ENCODE peak calls at places on chromosomes 1 and 21, in eight cellular contexts. U is pancreas; H is heart left ventricle; B is progenitor cell of endocrine pancreas; Y is foreskin fibroblast; P is NB4; K is CD8-positive, alpha-beta T cell; V is fibroblast of lung. L is an unnamed sample.

GRCh38 chr1:224783006-224783651 is 146.3 kb upstream of the DNAH14 start:
- DNase-seq in Y (no peak), U (no peak), H (no peak), B (no peak), V (no peak), K (no peak), P (peak), L (no peak)

GRCh38 chr1:109521465-109521951 is 12.0 kb upstream of the AMIGO1 start:
- DNase-seq in Y (peak), H (no peak), P (no peak), B (no peak), V (no peak), U (no peak), K (no peak), L (no peak)

GRCh38 chr1:2984399-2985061 is 36.7 kb upstream of the ACTRT2 start:
- DNase-seq in U (peak), P (no peak), B (no peak), K (no peak), Y (no peak), V (no peak), H (no peak), L (no peak)

GRCh38 chr1:55987491-55988255 is 591.7 kb downstream of the PLPP3 start:
- DNase-seq in B (no peak), U (no peak), V (peak), P (no peak), Y (no peak), K (no peak), H (no peak), L (no peak)

GRCh38 chr21:29697555-29698193 is 242.1 kb downstream of the GRIK1 start:
- DNase-seq in Y (peak), V (peak), U (no peak), B (no peak), K (no peak), P (peak), H (no peak), L (no peak)

GRCh38 chr1:178993559-178993958 is 32.1 kb upstream of the FAM20B start:
- DNase-seq in V (no peak), U (no peak), Y (no peak), B (no peak), P (no peak), K (no peak), H (no peak), L (no peak)

GRCh38 chr21:42430570-42430969 is 26.9 kb downstream of the UBASH3A start:
- DNase-seq in U (no peak), Y (no peak), K (no peak), P (no peak), H (no peak), B (no peak), V (no peak), L (no peak)

GRCh38 chr1:58780586-58781452 is 3.0 kb downstream of the JUN start:
- DNase-seq in K (peak), P (no peak), V (peak), U (no peak), H (no peak), B (no peak), Y (no peak), L (no peak)

GRCh38 chr1:87647436-87648177 is 318.9 kb downstream of the LMO4 start:
- DNase-seq in U (no peak), H (no peak), B (no peak), P (no peak), V (peak), K (no peak), Y (no peak), L (no peak)

GRCh38 chr1:21651214-21652042 is 17.7 kb downstream of the RAP1GAP start:
- DNase-seq in Y (no peak), U (peak), P (peak), V (peak), H (peak), K (peak), B (no peak), L (no peak)

GRCh38 chr1:78676347-78676982 is 26.8 kb downstream of the IFI44 start:
- DNase-seq in H (peak), P (peak), U (no peak), Y (peak), V (peak), B (peak), K (peak), L (peak)

GRCh38 chr1:78676996-78677395 is 27.4 kb downstream of the IFI44 start:
- DNase-seq in B (no peak), H (no peak), K (no peak), V (no peak), P (no peak), U (no peak), Y (no peak), L (no peak)

GRCh38 chr1:78672428-78672827 is 22.8 kb downstream of the IFI44 start:
- DNase-seq in B (no peak), Y (no peak), H (no peak), P (no peak), U (no peak), K (no peak), V (no peak), L (no peak)

GRCh38 chr1:78677788-78678187 is 28.2 kb downstream of the IFI44 start:
- DNase-seq in P (no peak), H (no peak), Y (no peak), V (no peak), U (no peak), B (no peak), K (no peak), L (no peak)

DNA sequence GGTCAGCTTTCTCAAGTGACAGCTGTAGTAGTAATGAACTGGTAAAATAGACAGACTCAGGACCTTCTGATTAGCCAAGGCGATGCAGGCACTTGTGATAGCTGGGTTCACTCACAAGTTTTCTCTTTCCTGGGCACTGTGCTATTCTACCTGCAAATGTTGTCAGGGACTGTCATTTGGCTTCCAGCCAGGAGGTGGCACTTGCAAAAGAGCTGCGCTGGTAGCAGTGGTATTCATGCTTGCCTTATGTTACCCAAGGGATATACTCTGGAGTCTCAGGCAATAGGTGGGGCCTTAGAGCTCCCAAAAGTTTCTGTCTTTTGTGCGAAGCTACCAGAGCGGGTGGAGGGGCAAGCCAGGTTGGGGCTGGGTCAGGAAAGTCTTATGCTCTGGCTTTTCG is 23.5 kb downstream of the IFI44 start:
- DNase-seq in P (peak), V (no peak), H (no peak), K (no peak), U (no peak), B (no peak), Y (no peak), L (no peak)
- TF ChIP-seq CTCF in P (no peak), V (no peak), H (no peak), K (no peak), U (no peak), B (peak), Y (no peak), L (no peak)

GRCh38 chr1:115717541-115717940 is 51.0 kb downstream of the CASQ2 start:
- DNase-seq in K (no peak), B (peak), H (no peak), U (peak), P (peak), V (peak), Y (peak), L (peak)
- TF ChIP-seq CTCF in K (no peak), B (peak), H (peak), U (peak), P (peak), V (peak), Y (peak), L (no peak)

DNA sequence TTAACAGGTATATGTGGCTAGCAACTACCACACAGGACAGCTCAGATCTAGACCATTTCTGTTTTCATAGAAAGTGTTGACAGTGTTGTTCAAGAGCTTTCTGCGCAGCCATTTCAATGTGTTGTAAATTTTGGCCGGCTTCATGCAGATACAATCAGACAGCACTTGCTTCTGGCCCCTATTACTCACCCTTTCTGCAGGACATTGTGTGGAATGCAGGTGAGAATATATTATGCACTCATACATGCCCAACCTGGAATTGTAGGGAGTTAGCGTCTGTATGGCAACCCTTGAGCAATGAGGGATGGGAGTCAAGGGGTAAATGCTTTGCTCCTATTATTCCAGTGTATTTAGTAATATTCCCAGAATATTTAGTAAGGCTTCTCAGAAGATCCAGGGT is 180.9 kb upstream of the PLXNA2 start:
- DNase-seq in H (no peak), V (no peak), K (no peak), P (no peak), U (no peak), B (no peak), Y (no peak), L (no peak)
- TF ChIP-seq CTCF in H (no peak), V (no peak), K (no peak), P (no peak), U (no peak), B (no peak), Y (no peak), L (no peak)

GRCh38 chr21:15976807-15977206 is 247.0 kb downstream of the USP25 start:
- DNase-seq in V (no peak), Y (peak), K (no peak), H (no peak), B (no peak), P (peak), U (no peak), L (no peak)
- TF ChIP-seq CTCF in V (peak), Y (peak), K (no peak), H (peak), B (peak), P (peak), U (no peak), L (no peak)

GRCh38 chr1:62989497-62989896 is 205.6 kb downstream of the ATG4C start:
- DNase-seq in H (no peak), V (no peak), Y (no peak), U (no peak), B (no peak), K (no peak), P (no peak), L (no peak)
- TF ChIP-seq CTCF in H (no peak), V (no peak), Y (no peak), U (no peak), B (no peak), K (no peak), P (no peak), L (no peak)

GRCh38 chr1:28087614-28088167 is 719 bp downstream of the EYA3 start:
- DNase-seq in B (no peak), H (no peak), Y (peak), V (no peak), P (peak), K (peak), U (no peak), L (no peak)
- TF ChIP-seq CTCF in B (no peak), H (no peak), Y (peak), V (peak), P (no peak), K (no peak), U (no peak), L (no peak)

GRCh38 chr1:161738627-161739287 is 10.8 kb upstream of the DUSP12 start:
- DNase-seq in U (no peak), P (peak), B (no peak), K (peak), V (peak), Y (peak), H (peak), L (no peak)
- TF ChIP-seq CTCF in U (no peak), P (peak), B (peak), K (peak), V (peak), Y (peak), H (peak), L (no peak)

DNA sequence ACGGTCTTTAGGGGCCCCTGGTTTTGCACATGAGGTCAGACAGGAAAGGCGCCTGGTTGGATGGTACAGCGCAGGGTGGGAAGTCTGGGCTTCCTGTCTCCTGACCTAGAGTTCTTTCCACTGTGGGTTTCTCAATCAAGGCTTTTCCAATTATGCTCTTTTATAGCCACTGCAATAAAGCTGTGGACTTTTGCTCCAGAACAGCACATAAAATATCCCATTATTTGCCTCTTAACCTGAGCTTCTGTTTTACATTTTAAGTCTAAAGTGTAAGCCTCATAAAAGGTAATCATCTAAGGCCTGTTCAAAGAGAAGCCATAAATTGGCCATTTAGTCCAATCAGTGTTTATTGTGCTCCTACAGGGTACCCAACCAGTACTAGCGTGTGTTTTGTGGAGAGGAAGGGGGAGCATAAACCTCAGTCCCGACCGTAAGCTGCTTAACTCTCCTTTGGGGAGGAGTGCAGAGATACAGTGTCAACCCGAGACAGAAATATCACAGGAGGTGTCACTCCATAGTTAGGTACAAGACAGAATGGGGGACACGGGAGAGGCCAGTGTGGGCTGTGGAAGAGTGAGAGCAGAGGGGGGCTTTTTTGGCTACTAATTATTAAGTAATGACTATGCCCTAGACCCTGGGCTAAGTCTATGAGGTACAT is 270.0 kb downstream of the TRABD2B start:
- DNase-seq in P (no peak), B (no peak), V (no peak), H (no peak), U (no peak), K (no peak), Y (no peak), L (no peak)
- TF ChIP-seq CTCF in P (no peak), B (no peak), V (no peak), H (no peak), U (no peak), K (no peak), Y (no peak), L (no peak)

DNA sequence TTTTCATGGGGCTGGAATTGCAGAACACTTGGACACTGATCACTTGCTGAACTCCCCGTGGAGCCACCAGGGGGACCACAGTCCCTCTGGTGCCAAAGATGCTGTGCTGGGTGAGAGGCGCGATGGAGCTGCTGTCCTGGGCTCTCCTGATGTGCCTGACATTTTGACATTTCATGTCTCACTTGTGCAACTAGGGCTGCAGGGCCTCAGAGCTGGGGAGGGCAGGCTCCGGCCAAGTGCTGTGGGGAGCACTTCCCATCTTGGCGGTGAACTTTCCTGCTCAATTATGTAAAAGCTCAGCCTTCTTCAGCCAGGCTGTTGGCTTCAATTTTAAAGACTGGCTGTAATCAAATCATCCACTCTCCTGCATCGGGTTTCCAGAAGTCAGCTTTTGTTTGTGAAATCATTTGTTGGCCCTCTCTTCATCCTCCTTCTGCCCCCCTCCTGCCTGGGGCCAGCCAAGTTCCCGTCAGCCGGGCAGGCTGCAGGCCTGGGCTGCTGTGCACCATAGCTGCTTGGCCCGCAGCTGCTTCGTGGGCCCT is 36.8 kb downstream of the KCNAB2 start:
- DNase-seq in P (no peak), H (no peak), U (no peak), Y (peak), B (no peak), K (no peak), V (no peak), L (no peak)
- TF ChIP-seq CTCF in P (peak), H (peak), U (no peak), Y (peak), B (peak), K (no peak), V (peak), L (no peak)

DNA sequence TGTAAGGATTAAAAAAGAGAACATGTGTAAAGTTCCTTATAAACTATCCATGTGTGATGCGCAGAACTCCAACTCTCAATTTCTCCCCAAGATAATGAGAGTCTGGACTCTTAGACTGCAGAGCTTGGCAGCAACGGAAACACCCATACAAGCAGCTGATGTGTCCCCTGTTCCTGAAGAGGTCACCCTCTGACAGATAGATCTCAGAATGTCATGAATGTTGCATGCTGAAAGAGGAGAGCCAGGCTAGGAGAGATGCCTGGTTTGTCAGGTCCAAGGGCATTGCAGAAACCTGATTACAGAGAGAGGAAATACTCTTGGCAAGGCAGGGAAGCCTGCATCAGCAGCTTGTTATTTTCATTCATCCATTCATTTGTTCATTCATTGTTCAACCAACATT is 24.2 kb downstream of the MTARC1 start:
- DNase-seq in U (no peak), V (no peak), B (no peak), H (no peak), P (peak), Y (no peak), K (no peak), L (no peak)
- TF ChIP-seq CTCF in U (no peak), V (no peak), B (no peak), H (peak), P (no peak), Y (no peak), K (no peak), L (no peak)

L was measured in omental fat pad.